ENCODE peak calls at places on chromosomes 13 and 19, in eight cellular contexts. G is fibroblast of lung; N is K562; K is A673; B is fibroblast of pulmonary artery; I is astrocyte of the spinal cord; S is activated CD8-positive, alpha-beta T cell treated with anti-CD3 and anti-CD28 coated beads for 36 hours; L is H9. Z is an unnamed sample.

GRCh38 chr13:83184819-83185218 is 697.5 kb downstream of the SLITRK1 start:
- DNase-seq in G (peak; percentile 29), N (no peak), K (no peak), B (peak; percentile 74), I (peak; percentile 8), S (no peak), L (no peak), Z (no peak)

GRCh38 chr19:46604781-46605355 is 3.7 kb downstream of the CALM3 start:
- DNase-seq in G (no peak), N (peak; percentile 14), K (no peak), B (no peak), I (no peak), S (no peak), L (no peak), Z (no peak)

GRCh38 chr19:6026390-6026897 is 48.5 kb upstream of the RANBP3 start:
- DNase-seq in G (no peak), N (no peak), K (no peak), B (no peak), I (no peak), S (no peak), L (peak; percentile 18), Z (no peak)

GRCh38 chr19:4916292-4917082 is 7.2 kb downstream of the UHRF1 start:
- DNase-seq in G (no peak), N (no peak), K (no peak), B (no peak), I (no peak), S (peak; percentile 67), L (no peak), Z (no peak)

GRCh38 chr19:55149078-55150003 is at the start of gene TNNT1:
- DNase-seq in G (no peak), N (no peak), K (peak; percentile 56), B (no peak), I (no peak), S (no peak), L (peak; percentile 78), Z (peak; percentile 56)

GRCh38 chr13:97307882-97308624 is 85.9 kb downstream of the MBNL2 start:
- DNase-seq in G (peak; percentile 91), N (no peak), K (no peak), B (peak; percentile 55), I (peak; percentile 74), S (no peak), L (no peak), Z (no peak)

GRCh38 chr19:48877900-48878218 is 5.6 kb downstream of the PPP1R15A start:
- DNase-seq in G (no peak), N (peak; percentile 9), K (no peak), B (no peak), I (no peak), S (no peak), L (no peak), Z (no peak)

GRCh38 chr19:28468701-28469459 is 744.1 kb downstream of the UQCRFS1 start:
- DNase-seq in G (peak; percentile 77), N (no peak), K (no peak), B (peak; percentile 25), I (peak; percentile 39), S (peak; percentile 44), L (peak; percentile 73), Z (peak; percentile 40)

GRCh38 chr19:50719566-50719965 is at the start of gene SHANK1:
- DNase-seq in G (no peak), N (peak; percentile 75), K (peak; percentile 71), B (no peak), I (no peak), S (no peak), L (peak; percentile 74), Z (peak; percentile 61)

GRCh38 chr19:55106591-55106990 is 10.8 kb downstream of the PPP1R12C start:
- DNase-seq in G (no peak), N (no peak), K (no peak), B (no peak), I (no peak), S (no peak), L (no peak), Z (no peak)

GRCh38 chr19:9597027-9597426 is 12.7 kb upstream of the ZNF121 start:
- DNase-seq in G (peak; percentile 92), N (no peak), K (no peak), B (peak; percentile 77), I (peak; percentile 52), S (no peak), L (no peak), Z (no peak)

GRCh38 chr19:15551183-15552004 is 43.1 kb downstream of the CYP4F22 start:
- DNase-seq in G (no peak), N (peak; percentile 91), K (peak; percentile 27), B (peak; percentile 13), I (no peak), S (peak; percentile 79), L (peak; percentile 97), Z (peak; percentile 9)

GRCh38 chr19:3665681-3666544 is 34.4 kb downstream of the PIP5K1C start:
- DNase-seq in G (no peak), N (peak; percentile 90), K (peak; percentile 43), B (no peak), I (no peak), S (peak; percentile 80), L (peak; percentile 70), Z (peak; percentile 87)

GRCh38 chr13:30113983-30114491 is 193.3 kb downstream of the KATNAL1 start:
- DNase-seq in G (no peak), N (peak; percentile 15), K (no peak), B (no peak), I (no peak), S (no peak), L (peak; percentile 32), Z (peak; percentile 32)

GRCh38 chr13:29496241-29496712 is 99.2 kb downstream of the SLC7A1 start:
- DNase-seq in G (no peak), N (no peak), K (no peak), B (peak; percentile 46), I (no peak), S (no peak), L (no peak), Z (no peak)

GRCh38 chr13:24905242-24905641 is 141.3 kb downstream of the RNF17 start:
- DNase-seq in G (peak; percentile 16), N (no peak), K (no peak), B (peak; percentile 18), I (no peak), S (no peak), L (no peak), Z (no peak)

GRCh38 chr13:83941669-83942335 is 59.5 kb upstream of the SLITRK1 start:
- DNase-seq in G (peak; percentile 21), N (no peak), K (no peak), B (no peak), I (no peak), S (no peak), L (peak; percentile 88), Z (no peak)

GRCh38 chr19:2488405-2488941 is 12.5 kb downstream of the GADD45B start:
- DNase-seq in G (no peak), N (no peak), K (no peak), B (no peak), I (no peak), S (peak; percentile 25), L (no peak), Z (no peak)

GRCh38 chr19:2487780-2488330 is 11.9 kb downstream of the GADD45B start:
- DNase-seq in G (no peak), N (no peak), K (no peak), B (no peak), I (no peak), S (no peak), L (no peak), Z (no peak)

GRCh38 chr19:2487090-2487489 is 11.2 kb downstream of the GADD45B start:
- DNase-seq in G (no peak), N (no peak), K (no peak), B (no peak), I (no peak), S (no peak), L (no peak), Z (no peak)

GRCh38 chr19:2490659-2491058 is 14.7 kb downstream of the GADD45B start:
- DNase-seq in G (no peak), N (no peak), K (no peak), B (no peak), I (no peak), S (no peak), L (no peak), Z (no peak)

DNA sequence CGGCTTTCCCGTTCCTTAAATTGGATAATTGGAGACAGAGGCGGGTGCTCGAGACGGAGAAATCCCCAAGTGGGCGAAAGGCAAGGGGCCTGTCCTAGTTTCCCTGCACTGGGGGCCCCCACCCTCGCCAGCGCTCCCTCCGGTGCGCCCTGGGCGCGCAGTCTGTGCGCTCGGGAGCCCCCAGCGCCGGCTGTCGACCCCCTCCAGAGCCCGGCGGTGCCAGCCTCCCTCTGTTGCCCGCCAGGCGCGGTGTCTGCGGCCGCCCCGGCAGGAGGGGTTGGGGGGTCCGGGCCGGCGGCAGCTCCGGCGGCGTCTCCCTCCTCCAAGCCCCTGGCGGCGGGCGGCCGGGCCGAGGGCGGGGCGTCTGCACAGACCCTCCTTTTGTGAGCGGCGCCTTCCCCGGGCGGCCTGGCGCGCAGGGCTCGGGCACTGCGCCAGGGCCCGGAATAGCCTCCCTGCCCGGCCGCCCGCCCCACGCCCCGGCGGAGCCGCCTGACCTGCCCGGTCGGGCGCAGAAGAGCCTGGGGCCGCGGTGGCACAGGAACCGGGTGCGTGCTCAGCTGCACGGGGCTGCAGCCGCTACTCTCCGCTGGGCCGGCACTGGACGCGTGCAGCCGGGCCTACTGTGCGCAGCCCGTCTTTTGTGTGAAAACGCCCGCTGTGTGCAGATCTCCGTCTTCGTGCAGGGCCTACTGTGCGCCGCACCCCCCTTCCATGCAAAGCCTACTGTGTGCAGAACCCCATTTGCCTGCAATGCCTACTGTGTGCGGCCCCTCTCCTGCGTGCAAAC is 13.2 kb downstream of the GADD45B start:
- DNase-seq in G (peak; percentile 40), N (no peak), K (peak; percentile 62), B (peak; percentile 51), I (peak; percentile 46), S (no peak), L (no peak), Z (peak; percentile 70)
- TF ChIP-seq CTCF in G (no peak), N (no peak), K (no peak), B (no peak), I (no peak), S (no peak), L (no peak), Z (no peak)

GRCh38 chr19:58033741-58034475 is at the start of gene ZSCAN1:
- DNase-seq in G (peak; percentile 79), N (no peak), K (peak; percentile 94), B (peak; percentile 49), I (peak; percentile 81), S (peak; percentile 65), L (peak; percentile 95), Z (peak; percentile 87)
- TF ChIP-seq CTCF in G (no peak), N (no peak), K (no peak), B (no peak), I (no peak), S (no peak), L (no peak), Z (no peak)

GRCh38 chr19:2171349-2172145 is 7.8 kb downstream of the DOT1L start:
- DNase-seq in G (peak; percentile 42), N (peak; percentile 51), K (no peak), B (peak; percentile 54), I (no peak), S (peak; percentile 98), L (peak; percentile 71), Z (no peak)
- TF ChIP-seq CTCF in G (no peak), N (peak; percentile 41), K (no peak), B (no peak), I (peak; percentile 15), S (peak; percentile 37), L (peak; percentile 44), Z (no peak)

DNA sequence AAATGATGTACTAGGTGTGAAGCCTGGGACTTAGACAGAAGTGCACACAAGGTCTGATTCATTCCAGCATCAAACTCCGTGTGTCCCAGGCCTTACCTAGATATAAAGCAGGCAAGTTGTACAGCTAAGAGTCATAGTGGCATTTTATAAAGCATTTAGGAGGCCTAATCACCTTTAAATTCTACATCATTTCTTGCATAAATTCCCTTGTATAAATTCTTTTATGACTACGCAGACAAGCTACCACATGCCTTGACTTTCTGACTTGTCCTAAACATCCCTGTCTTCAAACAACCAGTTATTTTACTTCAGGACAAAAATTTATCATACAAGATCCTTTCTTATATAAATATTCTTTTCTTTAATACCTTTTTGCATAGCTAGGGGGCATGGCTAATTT is 22.5 kb downstream of the TMEM255B start:
- DNase-seq in G (no peak), N (no peak), K (no peak), B (no peak), I (no peak), S (no peak), L (no peak), Z (no peak)
- TF ChIP-seq CTCF in G (no peak), N (no peak), K (no peak), B (no peak), I (peak; percentile 16), S (no peak), L (no peak), Z (no peak)

Z was measured in nephron progenitor cell.